ENCODE peak calls at places on chromosomes 6 and 20, in nine cellular contexts. One of them, this sample, is unnamed.

GRCh38 chr20:41501376-41501775 is 116.8 kb downstream of the CHD6 start:
- DNase-seq in PC-9: no peak
- DNase-seq in ascending aorta: no peak
- DNase-seq in omental fat pad: no peak
- DNase-seq in NCI-H1694 treated with DMSO at 0.1 percent for 48 hours: no peak
- DNase-seq in T-helper 22 cell: no peak
- DNase-seq in activated naive CD4-positive, alpha-beta T cell: no peak
- DNase-seq in NCI-H1930: no peak
- DNase-seq in activated T-cell treated with anti-CD3 and anti-CD28 coated beads for 4 hours: no peak
- DNase-seq in this sample: no peak

GRCh38 chr20:32982617-32983458 is 21.4 kb downstream of the SUN5 start:
- DNase-seq in PC-9: no peak
- DNase-seq in ascending aorta: no peak
- DNase-seq in omental fat pad: no peak
- DNase-seq in NCI-H1694 treated with DMSO at 0.1 percent for 48 hours: no peak
- DNase-seq in T-helper 22 cell: no peak
- DNase-seq in activated naive CD4-positive, alpha-beta T cell: no peak
- DNase-seq in NCI-H1930: no peak
- DNase-seq in activated T-cell treated with anti-CD3 and anti-CD28 coated beads for 4 hours: no peak
- DNase-seq in this sample: no peak

GRCh38 chr6:13669476-13669875 is 42.2 kb downstream of the RANBP9 start:
- DNase-seq in PC-9: no peak
- DNase-seq in ascending aorta: no peak
- DNase-seq in omental fat pad: no peak
- DNase-seq in NCI-H1694 treated with DMSO at 0.1 percent for 48 hours: no peak
- DNase-seq in T-helper 22 cell: no peak
- DNase-seq in activated naive CD4-positive, alpha-beta T cell: no peak
- DNase-seq in NCI-H1930: no peak
- DNase-seq in activated T-cell treated with anti-CD3 and anti-CD28 coated beads for 4 hours: no peak
- DNase-seq in this sample: no peak

GRCh38 chr6:26199773-26200728 is 112.8 kb downstream of the HFE start:
- DNase-seq in PC-9: peak; percentile 72
- DNase-seq in ascending aorta: no peak
- DNase-seq in omental fat pad: no peak
- DNase-seq in NCI-H1694 treated with DMSO at 0.1 percent for 48 hours: no peak
- DNase-seq in T-helper 22 cell: no peak
- DNase-seq in activated naive CD4-positive, alpha-beta T cell: no peak
- DNase-seq in NCI-H1930: peak; percentile 67
- DNase-seq in activated T-cell treated with anti-CD3 and anti-CD28 coated beads for 4 hours: no peak
- DNase-seq in this sample: no peak

GRCh38 chr20:10555865-10556308 is 117.9 kb downstream of the JAG1 start:
- DNase-seq in PC-9: peak; percentile 65
- DNase-seq in ascending aorta: no peak
- DNase-seq in omental fat pad: no peak
- DNase-seq in NCI-H1694 treated with DMSO at 0.1 percent for 48 hours: no peak
- DNase-seq in T-helper 22 cell: no peak
- DNase-seq in activated naive CD4-positive, alpha-beta T cell: no peak
- DNase-seq in NCI-H1930: no peak
- DNase-seq in activated T-cell treated with anti-CD3 and anti-CD28 coated beads for 4 hours: no peak
- DNase-seq in this sample: peak; percentile 57

GRCh38 chr6:3252369-3252768 is 6.4 kb upstream of the PSMG4 start:
- DNase-seq in PC-9: peak; percentile 78
- DNase-seq in ascending aorta: no peak
- DNase-seq in omental fat pad: no peak
- DNase-seq in NCI-H1694 treated with DMSO at 0.1 percent for 48 hours: no peak
- DNase-seq in T-helper 22 cell: no peak
- DNase-seq in activated naive CD4-positive, alpha-beta T cell: no peak
- DNase-seq in NCI-H1930: no peak
- DNase-seq in activated T-cell treated with anti-CD3 and anti-CD28 coated beads for 4 hours: no peak
- DNase-seq in this sample: peak; percentile 93

GRCh38 chr6:33123732-33124524 is 48.1 kb downstream of the HLA-DPB1 start:
- DNase-seq in PC-9: peak; percentile 42
- DNase-seq in ascending aorta: no peak
- DNase-seq in omental fat pad: no peak
- DNase-seq in NCI-H1694 treated with DMSO at 0.1 percent for 48 hours: peak; percentile 24
- DNase-seq in T-helper 22 cell: no peak
- DNase-seq in activated naive CD4-positive, alpha-beta T cell: no peak
- DNase-seq in NCI-H1930: no peak
- DNase-seq in activated T-cell treated with anti-CD3 and anti-CD28 coated beads for 4 hours: no peak
- DNase-seq in this sample: peak; percentile 49

GRCh38 chr6:170221753-170222400 is 69.0 kb downstream of the DLL1 start:
- DNase-seq in PC-9: no peak
- DNase-seq in ascending aorta: no peak
- DNase-seq in omental fat pad: no peak
- DNase-seq in NCI-H1694 treated with DMSO at 0.1 percent for 48 hours: peak; percentile 30
- DNase-seq in T-helper 22 cell: no peak
- DNase-seq in activated naive CD4-positive, alpha-beta T cell: no peak
- DNase-seq in NCI-H1930: no peak
- DNase-seq in activated T-cell treated with anti-CD3 and anti-CD28 coated beads for 4 hours: no peak
- DNase-seq in this sample: no peak

GRCh38 chr6:77447254-77447653 is 16.0 kb downstream of the HTR1B start:
- DNase-seq in PC-9: no peak
- DNase-seq in ascending aorta: no peak
- DNase-seq in omental fat pad: no peak
- DNase-seq in NCI-H1694 treated with DMSO at 0.1 percent for 48 hours: no peak
- DNase-seq in T-helper 22 cell: no peak
- DNase-seq in activated naive CD4-positive, alpha-beta T cell: no peak
- DNase-seq in NCI-H1930: no peak
- DNase-seq in activated T-cell treated with anti-CD3 and anti-CD28 coated beads for 4 hours: no peak
- DNase-seq in this sample: peak; percentile 67

GRCh38 chr20:9942736-9943135 is 92.1 kb upstream of the ANKEF1 start:
- DNase-seq in PC-9: no peak
- DNase-seq in ascending aorta: no peak
- DNase-seq in omental fat pad: no peak
- DNase-seq in NCI-H1694 treated with DMSO at 0.1 percent for 48 hours: no peak
- DNase-seq in T-helper 22 cell: no peak
- DNase-seq in activated naive CD4-positive, alpha-beta T cell: no peak
- DNase-seq in NCI-H1930: no peak
- DNase-seq in activated T-cell treated with anti-CD3 and anti-CD28 coated beads for 4 hours: no peak
- DNase-seq in this sample: no peak

GRCh38 chr6:87901613-87902012 is 146.0 kb upstream of the SPACA1 start:
- DNase-seq in PC-9: no peak
- DNase-seq in ascending aorta: no peak
- DNase-seq in omental fat pad: no peak
- DNase-seq in NCI-H1694 treated with DMSO at 0.1 percent for 48 hours: no peak
- DNase-seq in T-helper 22 cell: no peak
- DNase-seq in activated naive CD4-positive, alpha-beta T cell: no peak
- DNase-seq in NCI-H1930: no peak
- DNase-seq in activated T-cell treated with anti-CD3 and anti-CD28 coated beads for 4 hours: no peak
- DNase-seq in this sample: no peak

GRCh38 chr6:108584323-108584722 is 23.6 kb downstream of the FOXO3 start:
- DNase-seq in PC-9: no peak
- DNase-seq in ascending aorta: no peak
- DNase-seq in omental fat pad: no peak
- DNase-seq in NCI-H1694 treated with DMSO at 0.1 percent for 48 hours: no peak
- DNase-seq in T-helper 22 cell: no peak
- DNase-seq in activated naive CD4-positive, alpha-beta T cell: no peak
- DNase-seq in NCI-H1930: no peak
- DNase-seq in activated T-cell treated with anti-CD3 and anti-CD28 coated beads for 4 hours: no peak
- DNase-seq in this sample: no peak

GRCh38 chr6:43180985-43181384 is 1.0 kb upstream of the CUL9 start:
- DNase-seq in PC-9: no peak
- DNase-seq in ascending aorta: no peak
- DNase-seq in omental fat pad: no peak
- DNase-seq in NCI-H1694 treated with DMSO at 0.1 percent for 48 hours: no peak
- DNase-seq in T-helper 22 cell: no peak
- DNase-seq in activated naive CD4-positive, alpha-beta T cell: no peak
- DNase-seq in NCI-H1930: no peak
- DNase-seq in activated T-cell treated with anti-CD3 and anti-CD28 coated beads for 4 hours: no peak
- DNase-seq in this sample: no peak